ENCODE peak calls at places on chromosomes 13 and 19, in nine cellular contexts. A, E, F, O, M, W, X, N and J are unnamed samples.

GRCh38 chr13:98541211-98541610 is 35.7 kb downstream of the STK24 start:
- DNase-seq in A (no peak), E (no peak), F (no peak), O (no peak), M (no peak), W (no peak), X (no peak), N (no peak), J (no peak)

GRCh38 chr19:4067396-4068057 is 828 bp upstream of the ZBTB7A start:
- DNase-seq in A (no peak), E (no peak), F (no peak), O (no peak), M (peak; percentile 41), W (peak; percentile 78), X (peak; percentile 34), N (no peak), J (no peak)

GRCh38 chr19:38262585-38263268 is 1.6 kb upstream of the SPINT2 start:
- DNase-seq in A (no peak), E (no peak), F (no peak), O (no peak), M (no peak), W (no peak), X (no peak), N (no peak), J (no peak)

GRCh38 chr13:83065136-83065535 is 817.1 kb downstream of the SLITRK1 start:
- DNase-seq in A (no peak), E (no peak), F (peak; percentile 68), O (no peak), M (no peak), W (no peak), X (no peak), N (peak; percentile 83), J (no peak)

GRCh38 chr19:3289971-3290569 is 65.6 kb downstream of the CELF5 start:
- DNase-seq in A (no peak), E (no peak), F (no peak), O (no peak), M (no peak), W (no peak), X (no peak), N (no peak), J (no peak)

GRCh38 chr19:17467471-17468301 is 2.6 kb upstream of the SLC27A1 start:
- DNase-seq in A (no peak), E (no peak), F (no peak), O (no peak), M (no peak), W (no peak), X (no peak), N (no peak), J (no peak)

GRCh38 chr19:44611812-44612295 is 1.5 kb upstream of the IGSF23 start:
- DNase-seq in A (no peak), E (no peak), F (no peak), O (no peak), M (no peak), W (no peak), X (no peak), N (no peak), J (no peak)

GRCh38 chr13:21106089-21106488 is 44.7 kb upstream of the LATS2 start:
- DNase-seq in A (no peak), E (peak; percentile 29), F (no peak), O (no peak), M (no peak), W (no peak), X (no peak), N (peak; percentile 39), J (no peak)

GRCh38 chr19:46717716-46718143 is 816 bp upstream of the PRKD2 start:
- DNase-seq in A (no peak), E (no peak), F (no peak), O (no peak), M (no peak), W (peak; percentile 48), X (no peak), N (no peak), J (no peak)

GRCh38 chr19:3785938-3786824 is at the start of gene MATK:
- DNase-seq in A (no peak), E (no peak), F (no peak), O (no peak), M (peak; percentile 74), W (no peak), X (peak; percentile 30), N (no peak), J (no peak)

GRCh38 chr13:101869553-101869952 is 417.1 kb downstream of the ITGBL1 start:
- DNase-seq in A (no peak), E (no peak), F (no peak), O (no peak), M (no peak), W (no peak), X (no peak), N (no peak), J (no peak)

GRCh38 chr13:38350114-38350617 is 515 bp downstream of the UFM1 start:
- DNase-seq in A (peak; percentile 33), E (no peak), F (peak; percentile 49), O (peak; percentile 57), M (no peak), W (no peak), X (peak; percentile 6), N (peak; percentile 32), J (no peak)

GRCh38 chr19:9295411-9295849 is 14.2 kb downstream of the ZNF699 start:
- DNase-seq in A (no peak), E (no peak), F (no peak), O (no peak), M (no peak), W (no peak), X (no peak), N (no peak), J (no peak)